ENCODE peak calls at places on chromosomes 6 and 20, in nine cellular contexts. W is cardiac muscle cell; S is kidney tubule cell; N is T follicular helper cell; K is effector CD4-positive, alpha-beta T cell; Z is activated T-cell treated with anti-CD3 and anti-CD28 coated beads for 24 hours; V is AG08396; A is NCI-H524; F is tibial artery. L is an unnamed sample.

GRCh38 chr6:156269751-156270369 is 507.3 kb upstream of the ARID1B start:
- DNase-seq in W (no peak), S (no peak), N (no peak), K (no peak), Z (peak; percentile 17), V (no peak), A (no peak), F (no peak), L (no peak)

GRCh38 chr6:150347845-150348244 is 21.0 kb upstream of the IYD start:
- DNase-seq in W (no peak), S (no peak), N (no peak), K (no peak), Z (no peak), V (no peak), A (no peak), F (no peak), L (no peak)

GRCh38 chr20:561437-562231 is 18.0 kb upstream of the CSNK2A1 start:
- DNase-seq in W (peak; percentile 74), S (peak; percentile 64), N (no peak), K (no peak), Z (peak; percentile 40), V (peak; percentile 73), A (peak; percentile 81), F (peak; percentile 74), L (peak; percentile 88)

GRCh38 chr20:3925899-3926638 is 36.9 kb downstream of the PANK2 start:
- DNase-seq in W (no peak), S (no peak), N (no peak), K (no peak), Z (no peak), V (no peak), A (no peak), F (no peak), L (no peak)

GRCh38 chr6:157879873-157880254 is 56.8 kb downstream of the SNX9 start:
- DNase-seq in W (no peak), S (no peak), N (no peak), K (no peak), Z (no peak), V (no peak), A (no peak), F (no peak), L (no peak)

GRCh38 chr6:165939601-165940290 is 227.9 kb downstream of the TBXT start:
- DNase-seq in W (no peak), S (no peak), N (no peak), K (no peak), Z (no peak), V (no peak), A (no peak), F (no peak), L (no peak)

GRCh38 chr20:1434571-1435336 is 31.9 kb downstream of the NSFL1C start:
- DNase-seq in W (peak; percentile 93), S (peak; percentile 58), N (peak; percentile 30), K (peak; percentile 31), Z (peak; percentile 48), V (peak; percentile 52), A (peak; percentile 69), F (no peak), L (peak; percentile 50)

GRCh38 chr20:24755411-24755922 is 193.6 kb upstream of the CST7 start:
- DNase-seq in W (no peak), S (peak; percentile 13), N (no peak), K (no peak), Z (no peak), V (no peak), A (no peak), F (no peak), L (no peak)

GRCh38 chr6:97068211-97068610 is 143.7 kb downstream of the KLHL32 start:
- DNase-seq in W (peak; percentile 67), S (peak; percentile 29), N (no peak), K (no peak), Z (no peak), V (peak; percentile 12), A (no peak), F (no peak), L (no peak)

GRCh38 chr6:88349511-88349910 is 183.4 kb upstream of the CNR1 start:
- DNase-seq in W (peak; percentile 42), S (peak; percentile 14), N (no peak), K (no peak), Z (no peak), V (no peak), A (no peak), F (no peak), L (no peak)

GRCh38 chr20:16761305-16761829 is 13.2 kb downstream of the OTOR start:
- DNase-seq in W (peak; percentile 81), S (peak; percentile 70), N (peak; percentile 21), K (peak; percentile 24), Z (peak; percentile 9), V (peak; percentile 66), A (peak; percentile 57), F (no peak), L (peak; percentile 24)

GRCh38 chr20:21490105-21490504 is 23.8 kb downstream of the NKX2-2 start:
- DNase-seq in W (peak; percentile 18), S (no peak), N (no peak), K (no peak), Z (no peak), V (no peak), A (no peak), F (no peak), L (no peak)

GRCh38 chr6:39755231-39755630 is 30.0 kb upstream of the KIF6 start:
- DNase-seq in W (peak; percentile 80), S (no peak), N (no peak), K (no peak), Z (no peak), V (no peak), A (no peak), F (no peak), L (no peak)

GRCh38 chr20:61753987-61754956 is 311.4 kb downstream of the TAF4 start:
- DNase-seq in W (no peak), S (no peak), N (no peak), K (no peak), Z (no peak), V (no peak), A (no peak), F (no peak), L (no peak)

GRCh38 chr20:62762376-62762775 is 33.9 kb upstream of the MRGBP start:
- DNase-seq in W (no peak), S (no peak), N (no peak), K (no peak), Z (no peak), V (no peak), A (no peak), F (no peak), L (no peak)

GRCh38 chr6:158519354-158519753 is 40.5 kb upstream of the TMEM181 start:
- DNase-seq in W (no peak), S (no peak), N (no peak), K (no peak), Z (no peak), V (no peak), A (no peak), F (no peak), L (no peak)

GRCh38 chr20:45995213-45996097 is 13.3 kb upstream of the MMP9 start:
- DNase-seq in W (no peak), S (no peak), N (no peak), K (no peak), Z (no peak), V (no peak), A (no peak), F (no peak), L (no peak)

GRCh38 chr6:157983439-157984119 is 1.9 kb downstream of the SYNJ2 start:
- DNase-seq in W (peak; percentile 27), S (no peak), N (no peak), K (no peak), Z (no peak), V (no peak), A (no peak), F (peak; percentile 28), L (no peak)

GRCh38 chr6:53309059-53309896 is 39.5 kb downstream of the ELOVL5 start:
- DNase-seq in W (peak; percentile 92), S (no peak), N (no peak), K (no peak), Z (no peak), V (peak; percentile 64), A (peak; percentile 78), F (no peak), L (no peak)

GRCh38 chr20:103456-103855 is 16.0 kb downstream of the DEFB125 start:
- DNase-seq in W (no peak), S (no peak), N (no peak), K (no peak), Z (no peak), V (no peak), A (no peak), F (no peak), L (no peak)

GRCh38 chr6:128307671-128308070 is 212.7 kb downstream of the PTPRK start:
- DNase-seq in W (no peak), S (no peak), N (no peak), K (no peak), Z (no peak), V (no peak), A (no peak), F (no peak), L (no peak)

GRCh38 chr6:149166747-149167146 is 150.8 kb upstream of the TAB2 start:
- DNase-seq in W (peak; percentile 45), S (peak; percentile 7), N (no peak), K (no peak), Z (no peak), V (no peak), A (no peak), F (no peak), L (no peak)

GRCh38 chr6:135083992-135084915 is 29.6 kb upstream of the HBS1L start:
- DNase-seq in W (no peak), S (no peak), N (no peak), K (no peak), Z (no peak), V (no peak), A (no peak), F (no peak), L (no peak)

GRCh38 chr20:58512808-58513552 is 2.2 kb downstream of the APCDD1L start:
- DNase-seq in W (peak; percentile 7), S (no peak), N (no peak), K (no peak), Z (no peak), V (no peak), A (no peak), F (peak; percentile 85), L (no peak)

GRCh38 chr20:25629816-25630499 is 6.1 kb upstream of the NANP start:
- DNase-seq in W (no peak), S (no peak), N (no peak), K (no peak), Z (no peak), V (no peak), A (no peak), F (no peak), L (no peak)

GRCh38 chr6:137416376-137417109 is 77.7 kb downstream of the OLIG3 start:
- DNase-seq in W (peak; percentile 88), S (no peak), N (no peak), K (no peak), Z (no peak), V (peak; percentile 24), A (no peak), F (no peak), L (no peak)

GRCh38 chr6:195861-196360 is 96.4 kb upstream of the DUSP22 start:
- DNase-seq in W (peak; percentile 69), S (no peak), N (peak; percentile 31), K (no peak), Z (peak; percentile 57), V (peak; percentile 53), A (no peak), F (no peak), L (no peak)

GRCh38 chr20:37202267-37202943 is 23.1 kb upstream of the MROH8 start:
- DNase-seq in W (peak; percentile 95), S (peak; percentile 92), N (no peak), K (no peak), Z (no peak), V (peak; percentile 75), A (no peak), F (no peak), L (no peak)

GRCh38 chr20:46558511-46558959 is 8.1 kb upstream of the OCSTAMP start:
- DNase-seq in W (peak; percentile 70), S (peak; percentile 96), N (no peak), K (no peak), Z (peak; percentile 43), V (peak; percentile 75), A (no peak), F (no peak), L (no peak)

GRCh38 chr20:7841291-7841966 is 98.8 kb downstream of the HAO1 start:
- DNase-seq in W (peak; percentile 52), S (peak; percentile 90), N (no peak), K (no peak), Z (no peak), V (peak; percentile 27), A (no peak), F (no peak), L (no peak)

GRCh38 chr6:329888-330691 is 37.8 kb downstream of the DUSP22 start:
- DNase-seq in W (peak; percentile 33), S (no peak), N (no peak), K (no peak), Z (no peak), V (no peak), A (no peak), F (no peak), L (no peak)

L was measured in lower leg skin.